ENCODE peak calls at places on chromosomes 12 and 14, in eight cellular contexts. X is upper lobe of right lung, A is cardiac muscle cell, O is heart left ventricle, K is kidney, L is fibroblast of lung, Y is lower lobe of right lung, E is Peyer's patch. Q is an unnamed sample. For H3K4me1 and H3K9me3, the result is how much of the 10 kb centered on the place peaks cover.

GRCh38 chr14:67571275-67571990 is 28.6 kb downstream of the PIGH start:
- DNase-seq in X (peak), A (peak), O (peak), K (no peak), L (peak), Y (peak), E (peak), Q (peak)

GRCh38 chr14:72607386-72608125 is 286.3 kb downstream of the DPF3 start:
- DNase-seq in X (no peak), A (no peak), O (no peak), K (no peak), L (peak), Y (no peak), E (no peak), Q (no peak)

GRCh38 chr12:45989277-45989856 is 1.0 kb downstream of the SCAF11 start:
- DNase-seq in X (no peak), A (peak), O (no peak), K (no peak), L (peak), Y (no peak), E (no peak), Q (peak)

GRCh38 chr12:14048949-14049545 is 67.6 kb upstream of the GRIN2B start:
- DNase-seq in X (no peak), A (no peak), O (no peak), K (no peak), L (no peak), Y (no peak), E (no peak), Q (no peak)

GRCh38 chr14:37369446-37369845 is 171.7 kb downstream of the MIPOL1 start:
- DNase-seq in X (no peak), A (no peak), O (no peak), K (no peak), L (no peak), Y (no peak), E (no peak), Q (no peak)

GRCh38 chr12:12482959-12483358 is 79.7 kb downstream of the DUSP16 start:
- DNase-seq in X (no peak), A (no peak), O (no peak), K (no peak), L (no peak), Y (no peak), E (no peak), Q (no peak)

GRCh38 chr12:57518176-57518919 is 2.0 kb downstream of the DDIT3 start:
- DNase-seq in X (no peak), A (no peak), O (no peak), K (no peak), L (no peak), Y (no peak), E (no peak), Q (no peak)

GRCh38 chr12:5912437-5913334 is 32.4 kb downstream of the ANO2 start:
- DNase-seq in X (peak), A (peak), O (no peak), K (no peak), L (no peak), Y (no peak), E (no peak), Q (no peak)

GRCh38 chr12:62414180-62414579 is 52.4 kb upstream of the MON2 start:
- DNase-seq in X (no peak), A (no peak), O (no peak), K (no peak), L (no peak), Y (no peak), E (no peak), Q (no peak)

GRCh38 chr12:28568709-28569108 is 378.5 kb downstream of the CCDC91 start:
- DNase-seq in X (no peak), A (no peak), O (no peak), K (no peak), L (no peak), Y (no peak), E (no peak), Q (no peak)

GRCh38 chr12:107086314-107086713 is 7.0 kb downstream of the CRY1 start:
- DNase-seq in X (no peak), A (no peak), O (no peak), K (no peak), L (no peak), Y (no peak), E (no peak), Q (no peak)

GRCh38 chr12:51923506-51924365 is 16.4 kb downstream of the ACVRL1 start:
- DNase-seq in X (peak), A (peak), O (peak), K (peak), L (peak), Y (peak), E (peak), Q (peak)

GRCh38 chr14:105076296-105076804 is 11.1 kb upstream of the GPR132 start:
- DNase-seq in X (peak), A (no peak), O (no peak), K (peak), L (no peak), Y (no peak), E (no peak), Q (no peak)

GRCh38 chr14:51328089-51328941 is 88.3 kb downstream of the TMX1 start:
- DNase-seq in X (no peak), A (no peak), O (no peak), K (no peak), L (peak), Y (no peak), E (no peak), Q (no peak)

GRCh38 chr12:94207467-94208432 is 59.4 kb downstream of the PLXNC1 start:
- DNase-seq in X (no peak), A (no peak), O (no peak), K (no peak), L (peak), Y (no peak), E (no peak), Q (no peak)

GRCh38 chr14:77653473-77653872 is 37.0 kb upstream of the SPTLC2 start:
- DNase-seq in X (no peak), A (no peak), O (no peak), K (no peak), L (no peak), Y (no peak), E (no peak), Q (no peak)

GRCh38 chr14:64605926-64606685 is 56.3 kb downstream of the PPP1R36 start:
- DNase-seq in X (no peak), A (no peak), O (no peak), K (no peak), L (no peak), Y (no peak), E (no peak), Q (no peak)

GRCh38 chr12:125186471-125187147 is 121.4 kb downstream of the AACS start:
- DNase-seq in X (no peak), A (no peak), O (peak), K (no peak), L (peak), Y (no peak), E (no peak), Q (no peak)

DNA sequence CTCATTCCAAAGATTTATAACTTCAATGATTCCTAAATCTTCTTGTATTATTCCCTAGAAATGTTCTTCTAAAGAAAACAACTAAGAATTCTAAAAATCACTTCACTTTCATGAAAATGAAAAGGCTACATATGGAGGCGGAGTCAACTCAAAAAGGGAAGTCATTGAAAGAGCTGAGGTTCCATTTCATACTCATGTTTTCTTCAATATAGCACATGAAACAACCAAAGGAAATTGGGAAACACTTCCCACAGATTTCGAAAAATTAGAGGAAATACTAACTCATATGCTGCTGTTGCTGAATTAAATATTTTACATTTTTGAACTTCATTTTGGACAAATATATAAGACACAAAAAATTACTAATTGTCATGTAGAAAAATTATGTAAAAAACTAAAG is at the start of gene CD163:
- DNase-seq in X (no peak), A (no peak), O (no peak), K (no peak), L (no peak), Y (no peak), E (no peak), Q (no peak)
- H3K27ac ChIP-seq in X (peak), A (no peak), O (peak), K (no peak), L (no peak), Y (peak), E (peak), Q (no peak)

DNA sequence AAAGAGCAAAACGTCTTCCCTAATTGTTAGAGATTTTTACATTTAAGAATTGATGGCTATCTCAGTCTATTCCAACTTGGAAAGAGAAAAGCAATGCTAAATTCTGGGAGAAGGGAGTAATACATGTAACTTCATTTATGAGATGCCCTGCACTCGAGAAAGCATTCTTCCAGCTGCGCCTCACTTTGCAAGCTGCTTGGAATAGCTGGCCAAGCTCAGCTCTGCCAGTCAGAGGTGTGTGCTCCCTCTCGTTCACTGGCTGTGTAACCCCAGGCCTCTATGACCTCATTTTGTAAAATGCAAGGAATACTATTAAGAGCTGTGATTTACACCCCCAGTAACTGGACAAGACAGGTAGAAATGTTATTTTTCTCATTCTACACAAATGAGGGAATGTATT is 79.1 kb downstream of the OTX2 start:
- DNase-seq in X (no peak), A (peak), O (no peak), K (no peak), L (no peak), Y (no peak), E (no peak), Q (no peak)
- H3K4me1 ChIP-seq in X (under half), A (under half), O (under half), K (under half), L (under half), Y (under half), E (under half), Q (under half)

DNA sequence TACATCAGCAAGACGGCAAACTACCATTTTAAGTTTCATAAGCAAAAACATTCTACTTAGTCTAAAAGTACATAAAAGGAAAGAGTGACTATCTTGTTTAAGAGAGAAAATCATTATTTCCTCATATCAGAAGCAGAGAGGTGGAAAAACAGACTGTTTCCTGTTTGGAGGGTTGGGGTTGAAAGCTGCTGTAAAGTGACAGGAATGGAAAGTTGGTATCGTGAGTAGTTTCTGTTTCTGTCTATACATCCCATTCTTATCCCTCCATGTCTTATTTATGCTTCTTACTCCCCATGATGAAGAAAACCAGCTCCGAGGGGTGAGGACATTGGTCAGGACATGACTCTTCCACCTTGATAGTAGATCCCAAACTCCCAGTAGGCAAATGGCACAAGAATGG is 216.5 kb downstream of the EGLN3 start:
- DNase-seq in X (no peak), A (no peak), O (no peak), K (no peak), L (no peak), Y (no peak), E (no peak), Q (no peak)
- H3K9me3 ChIP-seq in X (under half), A (under half), O (under half), K (under half), L (under half), Y (under half), E (under half), Q (under half)

GRCh38 chr14:102933618-102934231 is 11.3 kb downstream of the AMN start:
- DNase-seq in X (no peak), A (no peak), O (no peak), K (no peak), L (no peak), Y (peak), E (peak), Q (no peak)

GRCh38 chr14:102930138-102930752 is 7.8 kb downstream of the AMN start:
- DNase-seq in X (no peak), A (peak), O (no peak), K (peak), L (no peak), Y (peak), E (no peak), Q (no peak)

GRCh38 chr14:102930753-102931579 is 8.5 kb downstream of the AMN start:
- DNase-seq in X (no peak), A (no peak), O (no peak), K (peak), L (peak), Y (peak), E (peak), Q (no peak)

GRCh38 chr14:102931580-102932285 is 9.3 kb downstream of the AMN start:
- DNase-seq in X (no peak), A (no peak), O (no peak), K (peak), L (no peak), Y (peak), E (no peak), Q (no peak)

GRCh38 chr14:102932484-102933248 is 10.2 kb downstream of the AMN start:
- DNase-seq in X (no peak), A (no peak), O (no peak), K (no peak), L (no peak), Y (peak), E (no peak), Q (no peak)
- H3K27ac ChIP-seq in X (no peak), A (no peak), O (no peak), K (no peak), L (no peak), Y (no peak), E (no peak), Q (no peak)

DNA sequence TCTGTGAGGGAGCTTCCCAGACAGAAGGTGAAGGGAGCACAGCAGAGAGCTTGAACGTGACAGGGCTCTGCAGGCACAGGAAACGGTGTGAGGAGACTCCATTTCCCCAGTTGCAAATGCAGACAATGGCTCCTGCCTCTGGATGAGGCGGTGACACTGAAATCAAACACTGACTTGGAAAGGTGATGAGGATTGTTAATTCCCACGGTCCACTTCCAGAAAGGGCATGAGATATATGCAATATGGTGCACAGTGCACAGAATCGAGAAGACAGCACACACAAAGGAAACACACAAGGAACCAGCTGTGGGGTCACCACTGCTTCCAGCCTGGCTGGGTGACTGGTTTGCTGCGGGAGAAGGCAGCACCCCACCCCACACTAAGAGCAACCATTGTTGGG is 42.0 kb downstream of the SYNE3 start:
- DNase-seq in X (no peak), A (no peak), O (peak), K (peak), L (no peak), Y (no peak), E (no peak), Q (no peak)
- H3K4me1 ChIP-seq in X (under half), A (under half), O (under half), K (under half), L (under half), Y (under half), E (under half), Q (under half)

GRCh38 chr12:132942611-132943010 is 13.5 kb downstream of the ZNF605 start:
- DNase-seq in X (no peak), A (no peak), O (no peak), K (no peak), L (no peak), Y (no peak), E (no peak), Q (no peak)

GRCh38 chr12:132949936-132950837 is 5.9 kb downstream of the ZNF605 start:
- DNase-seq in X (no peak), A (no peak), O (no peak), K (no peak), L (no peak), Y (no peak), E (no peak), Q (no peak)

GRCh38 chr12:132945806-132946506 is 10.2 kb downstream of the ZNF605 start:
- DNase-seq in X (no peak), A (no peak), O (no peak), K (no peak), L (no peak), Y (no peak), E (no peak), Q (no peak)

GRCh38 chr12:132948146-132949066 is 7.7 kb downstream of the ZNF605 start:
- DNase-seq in X (no peak), A (no peak), O (no peak), K (no peak), L (no peak), Y (no peak), E (no peak), Q (no peak)

DNA sequence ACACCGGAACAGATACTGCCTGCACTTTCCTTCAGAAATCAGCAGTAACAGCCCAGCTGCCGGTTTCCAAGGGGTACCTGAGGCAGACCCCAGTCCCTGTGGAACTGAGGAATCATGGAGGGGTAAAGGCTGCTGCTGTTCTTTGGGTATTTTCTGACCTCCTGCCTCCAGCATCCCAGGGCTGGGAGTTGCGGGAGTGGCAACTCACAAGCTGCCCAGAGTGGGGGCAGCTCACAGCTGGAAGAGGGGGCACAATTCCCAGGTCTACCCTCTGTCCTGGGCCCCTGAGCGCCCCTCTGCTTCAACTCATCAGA is 9.6 kb downstream of the ZNF605 start:
- DNase-seq in X (no peak), A (no peak), O (no peak), K (no peak), L (no peak), Y (no peak), E (no peak), Q (no peak)
- H3K9me3 ChIP-seq in X (half or more), A (under half), O (half or more), K (half or more), L (under half), Y (half or more), E (under half), Q (half or more)

GRCh38 chr14:62626416-62626815 is 418.8 kb downstream of the KCNH5 start:
- DNase-seq in X (no peak), A (no peak), O (no peak), K (no peak), L (no peak), Y (no peak), E (no peak), Q (no peak)
- H3K27ac ChIP-seq in X (no peak), A (no peak), O (no peak), K (no peak), L (no peak), Y (no peak), E (no peak), Q (no peak)

DNA sequence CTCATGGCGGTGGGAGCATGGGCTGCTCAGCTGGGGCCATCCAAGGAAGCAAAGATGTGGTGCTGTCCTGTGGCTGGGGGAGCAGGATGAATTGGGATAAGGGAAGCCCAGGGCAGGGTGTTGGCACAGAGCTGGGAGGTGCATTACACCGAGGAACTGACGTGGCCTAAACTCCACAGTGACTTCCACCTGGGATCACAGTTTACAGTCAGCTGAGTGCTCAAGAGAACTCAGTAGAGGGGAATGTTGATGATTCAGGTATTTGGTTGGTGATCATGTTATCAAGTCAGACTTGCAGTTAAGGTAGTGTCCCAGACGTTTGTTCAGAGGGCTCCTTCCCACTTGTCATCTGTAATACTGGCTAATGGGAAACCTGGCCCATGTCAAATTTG is 73.7 kb downstream of the PPP2R5C start:
- DNase-seq in X (no peak), A (no peak), O (no peak), K (no peak), L (no peak), Y (no peak), E (no peak), Q (no peak)
- H3K4me1 ChIP-seq in X (under half), A (under half), O (half or more), K (under half), L (under half), Y (under half), E (under half), Q (half or more)

DNA sequence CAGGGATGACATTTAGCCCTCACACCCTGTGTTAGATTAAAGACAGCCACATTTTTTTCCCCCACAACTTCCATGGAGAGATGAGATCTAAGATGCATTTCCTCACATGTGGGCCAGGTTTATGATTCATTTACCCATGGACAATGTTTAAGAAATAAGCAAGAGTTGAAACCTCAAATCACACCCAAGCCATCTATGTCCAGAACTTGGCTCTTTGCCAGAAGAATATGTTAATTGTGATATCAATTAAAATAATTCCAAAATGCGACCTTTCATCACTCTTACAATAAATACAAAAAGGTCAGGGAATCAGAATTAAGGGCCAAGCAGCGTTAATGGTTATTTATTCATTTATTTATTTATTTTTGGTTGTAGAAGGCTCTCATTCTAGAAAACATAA is 1376.9 kb upstream of the TMEM132C start:
- DNase-seq in X (no peak), A (no peak), O (no peak), K (no peak), L (no peak), Y (no peak), E (no peak), Q (no peak)
- H3K9me3 ChIP-seq in X (under half), A (under half), O (under half), K (under half), L (under half), Y (under half), E (under half), Q (under half)

Q was measured in tibial nerve.